ENCODE peak calls at places on chromosomes 12 and 14, in six cellular contexts. E is non-pigmented ciliary epithelial cell; R is AG08395; A is CD8-positive, alpha-beta T cell; L is epithelial cell of proximal tubule; Z is H7. T is an unnamed sample.

GRCh38 chr12:11860026-11860425 is 210.6 kb downstream of the ETV6 start:
- DNase-seq in E (no peak), R (no peak), A (no peak), L (no peak), Z (no peak), T (no peak)

GRCh38 chr14:72636094-72636493 is 257.8 kb downstream of the DPF3 start:
- DNase-seq in E (no peak), R (no peak), A (no peak), L (no peak), Z (no peak), T (no peak)

GRCh38 chr14:88488081-88488480 is 66.7 kb downstream of the PTPN21 start:
- DNase-seq in E (no peak), R (no peak), A (no peak), L (no peak), Z (no peak), T (no peak)

GRCh38 chr14:86357119-86357518 is 827.2 kb downstream of the FLRT2 start:
- DNase-seq in E (no peak), R (no peak), A (no peak), L (no peak), Z (no peak), T (no peak)

GRCh38 chr12:65184176-65184857 is 14.9 kb downstream of the LEMD3 start:
- DNase-seq in E (no peak), R (no peak), A (no peak), L (no peak), Z (no peak), T (no peak)

GRCh38 chr12:53047221-53048032 is 2.4 kb upstream of the TNS2 start:
- DNase-seq in E (no peak), R (peak; percentile 79), A (peak; percentile 74), L (no peak), Z (peak; percentile 98), T (no peak)

GRCh38 chr14:79278798-79279644 is 932.3 kb downstream of the DIO2 start:
- DNase-seq in E (peak; percentile 58), R (no peak), A (no peak), L (peak; percentile 59), Z (peak; percentile 93), T (peak; percentile 64)

GRCh38 chr14:72801841-72802587 is 91.9 kb downstream of the DPF3 start:
- DNase-seq in E (no peak), R (no peak), A (no peak), L (peak; percentile 32), Z (no peak), T (no peak)

GRCh38 chr12:58176296-58176869 is 235.0 kb downstream of the ATP23 start:
- DNase-seq in E (peak; percentile 2), R (peak; percentile 44), A (no peak), L (no peak), Z (peak; percentile 25), T (peak; percentile 23)

GRCh38 chr12:77940566-77940965 is 109.9 kb downstream of the NAV3 start:
- DNase-seq in E (no peak), R (peak; percentile 43), A (no peak), L (no peak), Z (no peak), T (no peak)

GRCh38 chr14:72638021-72638420 is 255.9 kb downstream of the DPF3 start:
- DNase-seq in E (no peak), R (peak; percentile 86), A (no peak), L (peak; percentile 63), Z (no peak), T (no peak)

GRCh38 chr12:88399811-88400210 is 180.5 kb downstream of the KITLG start:
- DNase-seq in E (no peak), R (no peak), A (no peak), L (no peak), Z (no peak), T (no peak)

GRCh38 chr12:100401660-100402059 is 44.8 kb downstream of the SLC17A8 start:
- DNase-seq in E (peak; percentile 11), R (no peak), A (no peak), L (peak; percentile 16), Z (no peak), T (no peak)

GRCh38 chr12:106178582-106178981 is 39.8 kb upstream of the NUAK1 start:
- DNase-seq in E (no peak), R (no peak), A (no peak), L (no peak), Z (no peak), T (no peak)

GRCh38 chr14:76863724-76864407 is 37.7 kb downstream of the LRRC74A start:
- DNase-seq in E (no peak), R (no peak), A (no peak), L (no peak), Z (peak; percentile 57), T (no peak)